ENCODE peak calls at places on chromosomes 3 and 15, in ten cellular contexts. B is SJSA1; J is hippocampal formation; H is anterior cingulate cortex; C is effector CD4-positive, alpha-beta T cell; A is amniotic stem cell; F is fibroblast of lung; S is SHP77; V is omental fat pad; P is ovary. E is an unnamed sample.
A peak's percentile ranks its signal among the peaks of the same experiment; 100 is the strongest.

GRCh38 chr3:45353070-45353469 is 35.3 kb upstream of the LARS2 start:
- DNase-seq in B (no peak), J (no peak), H (no peak), C (no peak), A (no peak), F (no peak), S (no peak), V (no peak), P (no peak), E (no peak)

GRCh38 chr3:30331519-30331918 is 274.9 kb upstream of the TGFBR2 start:
- DNase-seq in B (no peak), J (no peak), H (no peak), C (no peak), A (no peak), F (no peak), S (no peak), V (no peak), P (no peak), E (no peak)

GRCh38 chr15:89090791-89091666 is 2.8 kb downstream of the ABHD2 start:
- DNase-seq in B (no peak), J (no peak), H (no peak), C (peak; percentile 31), A (peak; percentile 44), F (peak; percentile 80), S (peak; percentile 33), V (no peak), P (peak; percentile 68), E (peak; percentile 42)

GRCh38 chr15:74830868-74831267 is 4.4 kb downstream of the CPLX3 start:
- DNase-seq in B (no peak), J (peak; percentile 56), H (peak; percentile 25), C (no peak), A (no peak), F (no peak), S (no peak), V (no peak), P (no peak), E (no peak)

GRCh38 chr15:57671636-57672035 is 34.9 kb upstream of the POLR2M start:
- DNase-seq in B (no peak), J (no peak), H (no peak), C (no peak), A (no peak), F (no peak), S (no peak), V (no peak), P (no peak), E (no peak)

GRCh38 chr3:73451276-73451973 is 173.3 kb downstream of the PDZRN3 start:
- DNase-seq in B (no peak), J (no peak), H (no peak), C (no peak), A (no peak), F (peak; percentile 47), S (peak; percentile 41), V (no peak), P (no peak), E (peak; percentile 60)

GRCh38 chr15:83275412-83275811 is 9.1 kb downstream of the BNC1 start:
- DNase-seq in B (no peak), J (no peak), H (no peak), C (no peak), A (no peak), F (no peak), S (no peak), V (no peak), P (no peak), E (no peak)

GRCh38 chr3:13199006-13199776 is 126.0 kb upstream of the IQSEC1 start:
- DNase-seq in B (no peak), J (no peak), H (no peak), C (no peak), A (no peak), F (no peak), S (no peak), V (no peak), P (no peak), E (no peak)

GRCh38 chr15:99431661-99432091 is 134.1 kb upstream of the MEF2A start:
- DNase-seq in B (no peak), J (no peak), H (no peak), C (no peak), A (no peak), F (no peak), S (no peak), V (peak; percentile 16), P (no peak), E (no peak)

GRCh38 chr15:33292718-33293307 is 18.0 kb upstream of the RYR3 start:
- DNase-seq in B (peak; percentile 56), J (peak; percentile 22), H (peak; percentile 13), C (no peak), A (peak; percentile 46), F (peak; percentile 65), S (peak; percentile 71), V (no peak), P (peak; percentile 71), E (peak; percentile 26)

GRCh38 chr15:38624248-38625214 is 59.9 kb upstream of the RASGRP1 start:
- DNase-seq in B (no peak), J (no peak), H (no peak), C (no peak), A (no peak), F (no peak), S (no peak), V (no peak), P (no peak), E (no peak)

GRCh38 chr3:197511853-197512635 is 43.7 kb downstream of the BDH1 start:
- DNase-seq in B (no peak), J (no peak), H (no peak), C (no peak), A (no peak), F (no peak), S (no peak), V (no peak), P (no peak), E (no peak)